ENCODE peak calls at places on chromosomes 2 and 18, in seven cellular contexts. One of them, this sample, is unnamed.

GRCh38 chr2:26692814-26693286 is 328 bp downstream of the KCNK3 start:
- DNase-seq in K562: no peak
- DNase-seq in tibial nerve: no peak
- DNase-seq in uterus: no peak
- DNase-seq in testis: no peak
- DNase-seq in transverse colon: no peak
- DNase-seq in breast epithelium: no peak
- DNase-seq in this sample: no peak

GRCh38 chr2:237581751-237582746 is 8.5 kb downstream of the RAB17 start:
- DNase-seq in testis: peak
- DNase-seq in transverse colon: peak
- DNase-seq in K562: peak
- DNase-seq in tibial nerve: peak
- DNase-seq in breast epithelium: no peak
- DNase-seq in uterus: peak
- DNase-seq in this sample: peak

GRCh38 chr2:138676654-138677053 is 103.5 kb downstream of the NXPH2 start:
- DNase-seq in breast epithelium: no peak
- DNase-seq in transverse colon: no peak
- DNase-seq in K562: no peak
- DNase-seq in tibial nerve: no peak
- DNase-seq in uterus: no peak
- DNase-seq in testis: no peak
- DNase-seq in this sample: no peak

GRCh38 chr18:70044626-70045025 is 97.0 kb upstream of the CD226 start:
- DNase-seq in tibial nerve: no peak
- DNase-seq in uterus: no peak
- DNase-seq in K562: no peak
- DNase-seq in breast epithelium: no peak
- DNase-seq in transverse colon: no peak
- DNase-seq in testis: no peak
- DNase-seq in this sample: no peak

GRCh38 chr2:69026026-69026425 is 13.0 kb downstream of the ANTXR1 start:
- DNase-seq in K562: peak
- DNase-seq in breast epithelium: no peak
- DNase-seq in transverse colon: peak
- DNase-seq in tibial nerve: no peak
- DNase-seq in uterus: no peak
- DNase-seq in testis: peak
- DNase-seq in this sample: peak

GRCh38 chr2:179031731-179032408 is 18.1 kb downstream of the CCDC141 start:
- DNase-seq in breast epithelium: no peak
- DNase-seq in testis: no peak
- DNase-seq in K562: no peak
- DNase-seq in uterus: no peak
- DNase-seq in transverse colon: no peak
- DNase-seq in tibial nerve: no peak
- DNase-seq in this sample: no peak

GRCh38 chr2:235639387-235639786 is 145.5 kb downstream of the AGAP1 start:
- DNase-seq in transverse colon: peak
- DNase-seq in K562: no peak
- DNase-seq in uterus: peak
- DNase-seq in breast epithelium: no peak
- DNase-seq in tibial nerve: peak
- DNase-seq in testis: peak
- DNase-seq in this sample: peak

GRCh38 chr2:109690822-109691541 is 76.8 kb downstream of the SOWAHC start:
- DNase-seq in uterus: peak
- DNase-seq in testis: peak
- DNase-seq in K562: no peak
- DNase-seq in tibial nerve: no peak
- DNase-seq in transverse colon: peak
- DNase-seq in breast epithelium: peak
- DNase-seq in this sample: peak

GRCh38 chr2:237403024-237403882 is 10.7 kb downstream of the COL6A3 start:
- DNase-seq in tibial nerve: peak
- DNase-seq in K562: no peak
- DNase-seq in testis: peak
- DNase-seq in transverse colon: no peak
- DNase-seq in breast epithelium: no peak
- DNase-seq in uterus: no peak
- DNase-seq in this sample: no peak

GRCh38 chr2:12320027-12320734 is 396.6 kb upstream of the TRIB2 start:
- DNase-seq in transverse colon: no peak
- DNase-seq in K562: no peak
- DNase-seq in breast epithelium: no peak
- DNase-seq in uterus: peak
- DNase-seq in tibial nerve: no peak
- DNase-seq in testis: no peak
- DNase-seq in this sample: no peak

GRCh38 chr18:70417847-70418246 is 129.0 kb downstream of the SOCS6 start:
- DNase-seq in testis: no peak
- DNase-seq in uterus: no peak
- DNase-seq in K562: no peak
- DNase-seq in breast epithelium: no peak
- DNase-seq in tibial nerve: no peak
- DNase-seq in transverse colon: no peak
- DNase-seq in this sample: no peak

GRCh38 chr2:200226652-200227426 is 79.7 kb upstream of the SPATS2L start:
- DNase-seq in transverse colon: no peak
- DNase-seq in breast epithelium: no peak
- DNase-seq in K562: no peak
- DNase-seq in uterus: peak
- DNase-seq in tibial nerve: no peak
- DNase-seq in testis: peak
- DNase-seq in this sample: peak

GRCh38 chr2:25187729-25188350 is 19.5 kb upstream of the POMC start:
- DNase-seq in uterus: no peak
- DNase-seq in testis: no peak
- DNase-seq in K562: no peak
- DNase-seq in tibial nerve: no peak
- DNase-seq in breast epithelium: no peak
- DNase-seq in transverse colon: no peak
- DNase-seq in this sample: no peak

GRCh38 chr2:108548221-108549003 is 14.1 kb downstream of the LIMS1 start:
- DNase-seq in K562: no peak
- DNase-seq in testis: no peak
- DNase-seq in breast epithelium: no peak
- DNase-seq in transverse colon: no peak
- DNase-seq in tibial nerve: no peak
- DNase-seq in uterus: no peak
- DNase-seq in this sample: no peak

GRCh38 chr2:12896283-12897014 is 179.7 kb downstream of the TRIB2 start:
- DNase-seq in transverse colon: no peak
- DNase-seq in breast epithelium: no peak
- DNase-seq in uterus: no peak
- DNase-seq in tibial nerve: no peak
- DNase-seq in K562: no peak
- DNase-seq in testis: no peak
- DNase-seq in this sample: no peak

GRCh38 chr2:98702127-98702802 is 28.7 kb downstream of the MGAT4A start:
- DNase-seq in breast epithelium: no peak
- DNase-seq in tibial nerve: no peak
- DNase-seq in uterus: no peak
- DNase-seq in testis: peak
- DNase-seq in K562: no peak
- DNase-seq in transverse colon: peak
- DNase-seq in this sample: peak

GRCh38 chr2:189337648-189338047 is 103.6 kb upstream of the WDR75 start:
- DNase-seq in tibial nerve: no peak
- DNase-seq in breast epithelium: no peak
- DNase-seq in testis: no peak
- DNase-seq in transverse colon: no peak
- DNase-seq in K562: no peak
- DNase-seq in uterus: no peak
- DNase-seq in this sample: no peak

GRCh38 chr18:80086281-80086680 is 22.8 kb upstream of the ADNP2 start:
- DNase-seq in tibial nerve: no peak
- DNase-seq in K562: no peak
- DNase-seq in testis: no peak
- DNase-seq in transverse colon: no peak
- DNase-seq in breast epithelium: no peak
- DNase-seq in uterus: no peak
- DNase-seq in this sample: no peak

GRCh38 chr2:205731521-205731965 is 49.2 kb downstream of the NRP2 start:
- DNase-seq in breast epithelium: no peak
- DNase-seq in uterus: no peak
- DNase-seq in tibial nerve: no peak
- DNase-seq in testis: no peak
- DNase-seq in transverse colon: no peak
- DNase-seq in K562: no peak
- DNase-seq in this sample: no peak

GRCh38 chr18:24052053-24052452 is 37.5 kb downstream of the TTC39C start:
- DNase-seq in uterus: no peak
- DNase-seq in tibial nerve: no peak
- DNase-seq in K562: no peak
- DNase-seq in testis: no peak
- DNase-seq in transverse colon: no peak
- DNase-seq in breast epithelium: no peak
- DNase-seq in this sample: no peak
- H3K4me3 ChIP-seq in uterus: no peak
- H3K4me3 ChIP-seq in tibial nerve: no peak
- H3K4me3 ChIP-seq in K562: no peak
- H3K4me3 ChIP-seq in testis: no peak
- H3K4me3 ChIP-seq in transverse colon: no peak
- H3K4me3 ChIP-seq in breast epithelium: no peak
- H3K4me3 ChIP-seq in this sample: no peak

DNA sequence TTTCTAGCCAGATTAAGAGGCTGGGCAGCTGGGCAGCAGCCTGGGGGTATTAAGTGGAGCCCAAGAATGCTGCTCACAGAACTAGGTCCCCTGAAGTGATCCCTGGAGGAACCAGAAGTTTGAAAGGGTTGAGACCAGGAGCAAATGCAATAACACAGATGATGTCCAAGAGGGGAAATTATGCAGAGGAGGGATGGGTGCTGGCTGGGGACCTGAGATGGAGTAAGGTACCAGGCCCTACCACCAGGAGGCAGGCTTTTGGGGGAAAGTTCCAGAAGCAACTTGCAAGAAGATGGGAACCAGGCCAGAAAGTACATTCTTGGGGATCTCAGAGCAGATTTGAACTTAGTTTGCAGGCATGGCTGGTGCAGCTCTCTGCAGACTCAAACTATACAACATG is 175.1 kb downstream of the NCK2 start:
- DNase-seq in breast epithelium: no peak
- DNase-seq in transverse colon: peak
- DNase-seq in uterus: no peak
- DNase-seq in K562: peak
- DNase-seq in testis: no peak
- DNase-seq in tibial nerve: no peak
- DNase-seq in this sample: no peak
- H3K27ac ChIP-seq in breast epithelium: peak
- H3K27ac ChIP-seq in transverse colon: no peak
- H3K27ac ChIP-seq in uterus: no peak
- H3K27ac ChIP-seq in K562: no peak
- H3K27ac ChIP-seq in testis: peak
- H3K27ac ChIP-seq in tibial nerve: no peak
- H3K27ac ChIP-seq in this sample: no peak

GRCh38 chr2:197804049-197804757 is at the start of gene PLCL1:
- DNase-seq in tibial nerve: peak
- DNase-seq in transverse colon: peak
- DNase-seq in uterus: peak
- DNase-seq in K562: peak
- DNase-seq in breast epithelium: peak
- DNase-seq in testis: peak
- DNase-seq in this sample: peak
- TF ChIP-seq POLR2A in tibial nerve: no peak
- TF ChIP-seq POLR2A in transverse colon: no peak
- TF ChIP-seq POLR2A in uterus: peak
- TF ChIP-seq POLR2A in K562: peak
- TF ChIP-seq POLR2A in breast epithelium: no peak
- TF ChIP-seq POLR2A in testis: no peak
- TF ChIP-seq POLR2A in this sample: peak

DNA sequence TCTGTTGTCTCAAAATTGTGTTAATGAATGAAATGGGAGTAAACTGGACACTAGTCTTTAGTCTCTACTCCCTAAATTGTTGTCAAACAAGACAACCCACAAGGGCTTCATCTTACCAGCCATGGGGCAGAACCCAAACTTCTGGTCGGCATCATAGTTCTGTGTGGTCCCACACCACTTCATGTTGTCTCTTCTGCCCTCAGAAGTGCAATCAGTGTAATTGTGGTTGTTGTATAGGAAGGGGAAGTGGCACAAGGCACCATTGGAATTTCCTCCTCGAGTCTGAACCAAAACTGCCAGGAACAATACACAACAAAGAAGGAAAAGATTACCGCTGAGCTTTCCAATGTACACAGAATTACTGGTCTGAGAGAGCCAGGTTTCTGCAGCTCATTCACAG is 12.6 kb downstream of the FN1 start:
- DNase-seq in K562: no peak
- DNase-seq in transverse colon: no peak
- DNase-seq in tibial nerve: no peak
- DNase-seq in testis: no peak
- DNase-seq in uterus: no peak
- DNase-seq in breast epithelium: no peak
- DNase-seq in this sample: no peak
- H3K4me3 ChIP-seq in K562: no peak
- H3K4me3 ChIP-seq in transverse colon: no peak
- H3K4me3 ChIP-seq in tibial nerve: no peak
- H3K4me3 ChIP-seq in testis: no peak
- H3K4me3 ChIP-seq in uterus: no peak
- H3K4me3 ChIP-seq in breast epithelium: no peak
- H3K4me3 ChIP-seq in this sample: no peak

GRCh38 chr2:54566896-54567295 is 110.8 kb downstream of the SPTBN1 start:
- DNase-seq in K562: no peak
- DNase-seq in breast epithelium: no peak
- DNase-seq in uterus: no peak
- DNase-seq in testis: no peak
- DNase-seq in tibial nerve: no peak
- DNase-seq in transverse colon: no peak
- DNase-seq in this sample: no peak

GRCh38 chr2:54569745-54570296 is 113.7 kb downstream of the SPTBN1 start:
- DNase-seq in uterus: no peak
- DNase-seq in testis: no peak
- DNase-seq in transverse colon: peak
- DNase-seq in breast epithelium: no peak
- DNase-seq in K562: peak
- DNase-seq in tibial nerve: no peak
- DNase-seq in this sample: no peak

GRCh38 chr2:54570925-54571694 is 115.0 kb downstream of the SPTBN1 start:
- DNase-seq in uterus: peak
- DNase-seq in testis: peak
- DNase-seq in tibial nerve: no peak
- DNase-seq in K562: peak
- DNase-seq in transverse colon: peak
- DNase-seq in breast epithelium: no peak
- DNase-seq in this sample: peak

GRCh38 chr2:54570321-54570881 is 114.3 kb downstream of the SPTBN1 start:
- DNase-seq in tibial nerve: no peak
- DNase-seq in K562: no peak
- DNase-seq in transverse colon: no peak
- DNase-seq in uterus: no peak
- DNase-seq in testis: no peak
- DNase-seq in breast epithelium: no peak
- DNase-seq in this sample: no peak

GRCh38 chr2:54568876-54569298 is 112.8 kb downstream of the SPTBN1 start:
- DNase-seq in transverse colon: peak
- DNase-seq in breast epithelium: no peak
- DNase-seq in tibial nerve: no peak
- DNase-seq in testis: no peak
- DNase-seq in uterus: no peak
- DNase-seq in K562: peak
- DNase-seq in this sample: peak
- H3K27ac ChIP-seq in transverse colon: peak
- H3K27ac ChIP-seq in breast epithelium: no peak
- H3K27ac ChIP-seq in tibial nerve: peak
- H3K27ac ChIP-seq in testis: no peak
- H3K27ac ChIP-seq in uterus: peak
- H3K27ac ChIP-seq in K562: peak
- H3K27ac ChIP-seq in this sample: peak

GRCh38 chr2:233084488-233084887 is 24.3 kb downstream of the INPP5D start:
- DNase-seq in breast epithelium: peak
- DNase-seq in K562: no peak
- DNase-seq in tibial nerve: no peak
- DNase-seq in testis: peak
- DNase-seq in uterus: no peak
- DNase-seq in transverse colon: peak
- DNase-seq in this sample: peak
- TF ChIP-seq POLR2A in breast epithelium: no peak
- TF ChIP-seq POLR2A in K562: no peak
- TF ChIP-seq POLR2A in tibial nerve: no peak
- TF ChIP-seq POLR2A in testis: no peak
- TF ChIP-seq POLR2A in uterus: no peak
- TF ChIP-seq POLR2A in transverse colon: no peak
- TF ChIP-seq POLR2A in this sample: no peak